ENCODE peak calls at places on chromosomes 5 and 9, in eight cellular contexts. K is NT2/D1; L is Right ventricle myocardium superior; C is endothelial cell; B is stimulated activated CD4-positive, alpha-beta T cell treated with anti-CD3 and anti-CD28 coated beads, Interleukin-2, amount 100 ng/mL, for 24 hours; Y is NCI-H69; U is NCI-H1105 treated with DMSO at 0.1 percent for 48 hours; Q is HCEC 1CT. E is an unnamed sample.

GRCh38 chr9:134886413-134886913 is 5.9 kb downstream of the FCN2 start:
- DNase-seq in B (no peak), C (no peak), K (no peak), L (no peak), Q (no peak), Y (no peak), U (no peak), E (no peak)

GRCh38 chr9:70988551-70988950 is 132.9 kb downstream of the TRPM3 start:
- DNase-seq in U (no peak), Q (peak; percentile 7), L (no peak), C (no peak), Y (no peak), K (no peak), B (no peak), E (no peak)

GRCh38 chr9:81256368-81256767 is 433.0 kb downstream of the TLE1 start:
- DNase-seq in U (no peak), Q (no peak), K (no peak), C (no peak), L (no peak), B (no peak), Y (no peak), E (no peak)

GRCh38 chr5:154418344-154418820 is 27.4 kb upstream of the SAP30L start:
- DNase-seq in Y (peak; percentile 84), K (no peak), B (no peak), U (peak; percentile 88), L (no peak), C (no peak), Q (no peak), E (no peak)

GRCh38 chr5:136087961-136088871 is 44.4 kb upstream of the SMAD5 start:
- DNase-seq in Y (no peak), C (no peak), U (no peak), B (no peak), L (peak; percentile 89), Q (no peak), K (no peak), E (no peak)

GRCh38 chr5:152140391-152140790 is 215.7 kb upstream of the GLRA1 start:
- DNase-seq in L (no peak), Y (no peak), C (no peak), K (no peak), U (no peak), Q (no peak), B (no peak), E (no peak)

GRCh38 chr5:35120745-35121144 is 73.0 kb upstream of the AGXT2 start:
- DNase-seq in K (no peak), U (no peak), Q (peak; percentile 41), L (no peak), Y (no peak), B (no peak), C (no peak), E (no peak)

GRCh38 chr5:38134750-38135330 is 123.5 kb upstream of the EGFLAM start:
- DNase-seq in B (no peak), L (no peak), Q (no peak), Y (no peak), U (no peak), C (no peak), K (no peak), E (no peak)

GRCh38 chr9:132582276-132582785 is at the start of gene BARHL1:
- DNase-seq in C (no peak), U (no peak), Q (no peak), K (no peak), B (no peak), Y (peak; percentile 58), L (no peak), E (no peak)

GRCh38 chr5:159001247-159001646 is 98.5 kb downstream of the EBF1 start:
- DNase-seq in B (no peak), L (no peak), Y (no peak), U (no peak), Q (no peak), K (no peak), C (no peak), E (no peak)

GRCh38 chr5:163548649-163549048 is 43.2 kb downstream of the MAT2B start:
- DNase-seq in Y (no peak), K (no peak), U (no peak), C (no peak), L (no peak), B (no peak), Q (no peak), E (no peak)

GRCh38 chr9:117290809-117291208 is 124.0 kb downstream of the ASTN2 start:
- DNase-seq in Y (peak; percentile 51), Q (no peak), U (no peak), C (no peak), K (no peak), B (no peak), L (no peak), E (no peak)

GRCh38 chr5:72477176-72477575 is 30.0 kb downstream of the ZNF366 start:
- DNase-seq in U (no peak), Q (no peak), C (no peak), K (no peak), B (no peak), L (no peak), Y (no peak), E (no peak)

GRCh38 chr9:2570615-2571479 is 50.7 kb upstream of the VLDLR start:
- DNase-seq in U (peak; percentile 74), Q (peak; percentile 55), L (peak; percentile 94), C (no peak), K (no peak), Y (peak; percentile 99), B (peak; percentile 34), E (no peak)

GRCh38 chr5:52531105-52531504 is 256.6 kb upstream of the ITGA1 start:
- DNase-seq in C (no peak), K (no peak), L (no peak), U (no peak), Q (no peak), B (no peak), Y (peak; percentile 22), E (no peak)